ENCODE peak calls at places on chromosome 3, in seven cellular contexts. One of them, this sample, is unnamed.

GRCh38 chr3:194283218-194284006 is 67.7 kb downstream of the CPN2 start:
- DNase-seq in neuronal stem cell: no peak
- DNase-seq in K562: no peak
- DNase-seq in PC-3: no peak
- DNase-seq in GM23338: no peak
- DNase-seq in astrocyte: no peak
- DNase-seq in hepatocyte: no peak
- DNase-seq in this sample: no peak

GRCh38 chr3:128197855-128198254 is 44.6 kb downstream of the EEFSEC start:
- DNase-seq in neuronal stem cell: no peak
- DNase-seq in GM23338: no peak
- DNase-seq in astrocyte: no peak
- DNase-seq in hepatocyte: no peak
- DNase-seq in PC-3: no peak
- DNase-seq in K562: no peak
- DNase-seq in this sample: no peak

GRCh38 chr3:17412950-17413530 is 329.4 kb downstream of the TBC1D5 start:
- DNase-seq in astrocyte: peak
- DNase-seq in PC-3: peak
- DNase-seq in GM23338: peak
- DNase-seq in neuronal stem cell: peak
- DNase-seq in K562: peak
- DNase-seq in hepatocyte: peak
- DNase-seq in this sample: peak

GRCh38 chr3:191412764-191413163 is 48.2 kb upstream of the PYDC2 start:
- DNase-seq in GM23338: peak
- DNase-seq in K562: no peak
- DNase-seq in astrocyte: peak
- DNase-seq in neuronal stem cell: no peak
- DNase-seq in hepatocyte: peak
- DNase-seq in PC-3: peak
- DNase-seq in this sample: peak

GRCh38 chr3:32703491-32703968 is 18.5 kb downstream of the CNOT10 start:
- DNase-seq in hepatocyte: no peak
- DNase-seq in GM23338: no peak
- DNase-seq in PC-3: no peak
- DNase-seq in neuronal stem cell: no peak
- DNase-seq in K562: no peak
- DNase-seq in astrocyte: no peak
- DNase-seq in this sample: no peak

GRCh38 chr3:110327870-110328269 is 743.7 kb upstream of the NECTIN3 start:
- DNase-seq in GM23338: no peak
- DNase-seq in astrocyte: no peak
- DNase-seq in neuronal stem cell: no peak
- DNase-seq in PC-3: no peak
- DNase-seq in K562: no peak
- DNase-seq in hepatocyte: no peak
- DNase-seq in this sample: peak

GRCh38 chr3:105385179-105385578 is 18.5 kb downstream of the ALCAM start:
- DNase-seq in astrocyte: peak
- DNase-seq in K562: no peak
- DNase-seq in neuronal stem cell: no peak
- DNase-seq in PC-3: no peak
- DNase-seq in hepatocyte: no peak
- DNase-seq in GM23338: no peak
- DNase-seq in this sample: no peak

GRCh38 chr3:148178508-148178907 is 519.2 kb upstream of the AGTR1 start:
- DNase-seq in astrocyte: peak
- DNase-seq in PC-3: peak
- DNase-seq in K562: no peak
- DNase-seq in hepatocyte: no peak
- DNase-seq in GM23338: no peak
- DNase-seq in neuronal stem cell: no peak
- DNase-seq in this sample: peak

GRCh38 chr3:134601539-134602439 is 49.0 kb downstream of the KY start:
- DNase-seq in astrocyte: peak
- DNase-seq in K562: peak
- DNase-seq in GM23338: peak
- DNase-seq in PC-3: no peak
- DNase-seq in hepatocyte: peak
- DNase-seq in neuronal stem cell: peak
- DNase-seq in this sample: peak

GRCh38 chr3:177816667-177817208 is 619.5 kb upstream of the TBL1XR1 start:
- DNase-seq in neuronal stem cell: no peak
- DNase-seq in hepatocyte: no peak
- DNase-seq in K562: no peak
- DNase-seq in PC-3: peak
- DNase-seq in astrocyte: peak
- DNase-seq in GM23338: no peak
- DNase-seq in this sample: peak

GRCh38 chr3:31010491-31010890 is 116.0 kb upstream of the GADL1 start:
- DNase-seq in neuronal stem cell: no peak
- DNase-seq in PC-3: peak
- DNase-seq in hepatocyte: no peak
- DNase-seq in GM23338: no peak
- DNase-seq in K562: no peak
- DNase-seq in astrocyte: peak
- DNase-seq in this sample: peak

GRCh38 chr3:138732465-138732864 is 102.3 kb downstream of the PIK3CB start:
- DNase-seq in GM23338: no peak
- DNase-seq in PC-3: no peak
- DNase-seq in K562: no peak
- DNase-seq in astrocyte: no peak
- DNase-seq in hepatocyte: no peak
- DNase-seq in neuronal stem cell: no peak
- DNase-seq in this sample: no peak

GRCh38 chr3:184474907-184475306 is 86.7 kb upstream of the EPHB3 start:
- DNase-seq in neuronal stem cell: no peak
- DNase-seq in astrocyte: no peak
- DNase-seq in GM23338: no peak
- DNase-seq in hepatocyte: no peak
- DNase-seq in PC-3: no peak
- DNase-seq in K562: no peak
- DNase-seq in this sample: no peak

GRCh38 chr3:23960649-23961048 is 15.6 kb downstream of the NR1D2 start:
- DNase-seq in GM23338: no peak
- DNase-seq in K562: no peak
- DNase-seq in hepatocyte: no peak
- DNase-seq in astrocyte: no peak
- DNase-seq in PC-3: no peak
- DNase-seq in neuronal stem cell: no peak
- DNase-seq in this sample: no peak

GRCh38 chr3:191882289-191882688 is 421.3 kb downstream of the PYDC2 start:
- DNase-seq in hepatocyte: no peak
- DNase-seq in K562: no peak
- DNase-seq in neuronal stem cell: no peak
- DNase-seq in GM23338: peak
- DNase-seq in astrocyte: peak
- DNase-seq in PC-3: peak
- DNase-seq in this sample: no peak

GRCh38 chr3:69212411-69213160 is 90.2 kb upstream of the LMOD3 start:
- DNase-seq in astrocyte: peak
- DNase-seq in PC-3: peak
- DNase-seq in neuronal stem cell: no peak
- DNase-seq in K562: peak
- DNase-seq in hepatocyte: peak
- DNase-seq in GM23338: no peak
- DNase-seq in this sample: peak

GRCh38 chr3:40397912-40398311 is 10.9 kb downstream of the ENTPD3 start:
- DNase-seq in neuronal stem cell: no peak
- DNase-seq in K562: no peak
- DNase-seq in PC-3: no peak
- DNase-seq in astrocyte: no peak
- DNase-seq in hepatocyte: no peak
- DNase-seq in GM23338: no peak
- DNase-seq in this sample: no peak
- H2AFZ ChIP-seq in neuronal stem cell: no peak
- H2AFZ ChIP-seq in K562: no peak
- H2AFZ ChIP-seq in PC-3: no peak
- H2AFZ ChIP-seq in astrocyte: no peak
- H2AFZ ChIP-seq in hepatocyte: no peak
- H2AFZ ChIP-seq in GM23338: no peak
- H2AFZ ChIP-seq in this sample: no peak

GRCh38 chr3:12484198-12484982 is at the start of gene TSEN2:
- DNase-seq in K562: peak
- DNase-seq in GM23338: peak
- DNase-seq in hepatocyte: peak
- DNase-seq in astrocyte: peak
- DNase-seq in neuronal stem cell: peak
- DNase-seq in PC-3: peak
- DNase-seq in this sample: peak
- H2AFZ ChIP-seq in K562: peak
- H2AFZ ChIP-seq in GM23338: peak
- H2AFZ ChIP-seq in hepatocyte: peak
- H2AFZ ChIP-seq in astrocyte: peak
- H2AFZ ChIP-seq in neuronal stem cell: peak
- H2AFZ ChIP-seq in PC-3: peak
- H2AFZ ChIP-seq in this sample: peak

GRCh38 chr3:132286035-132286434 is 31.2 kb upstream of the ACP3 start:
- DNase-seq in hepatocyte: no peak
- DNase-seq in astrocyte: no peak
- DNase-seq in neuronal stem cell: no peak
- DNase-seq in K562: no peak
- DNase-seq in GM23338: no peak
- DNase-seq in PC-3: no peak
- DNase-seq in this sample: no peak
- H2AFZ ChIP-seq in hepatocyte: no peak
- H2AFZ ChIP-seq in astrocyte: no peak
- H2AFZ ChIP-seq in neuronal stem cell: no peak
- H2AFZ ChIP-seq in K562: no peak
- H2AFZ ChIP-seq in GM23338: no peak
- H2AFZ ChIP-seq in PC-3: no peak
- H2AFZ ChIP-seq in this sample: no peak

GRCh38 chr3:124246949-124247348 is 255.0 kb upstream of the ROPN1 start:
- DNase-seq in astrocyte: peak
- DNase-seq in K562: peak
- DNase-seq in neuronal stem cell: no peak
- DNase-seq in PC-3: peak
- DNase-seq in hepatocyte: peak
- DNase-seq in GM23338: peak
- DNase-seq in this sample: peak

GRCh38 chr3:124248471-124249028 is 256.6 kb upstream of the ROPN1 start:
- DNase-seq in neuronal stem cell: no peak
- DNase-seq in hepatocyte: peak
- DNase-seq in PC-3: peak
- DNase-seq in K562: peak
- DNase-seq in astrocyte: peak
- DNase-seq in GM23338: no peak
- DNase-seq in this sample: peak

GRCh38 chr3:124246366-124246765 is 254.4 kb upstream of the ROPN1 start:
- DNase-seq in neuronal stem cell: no peak
- DNase-seq in GM23338: no peak
- DNase-seq in PC-3: no peak
- DNase-seq in hepatocyte: no peak
- DNase-seq in K562: no peak
- DNase-seq in astrocyte: peak
- DNase-seq in this sample: no peak

DNA sequence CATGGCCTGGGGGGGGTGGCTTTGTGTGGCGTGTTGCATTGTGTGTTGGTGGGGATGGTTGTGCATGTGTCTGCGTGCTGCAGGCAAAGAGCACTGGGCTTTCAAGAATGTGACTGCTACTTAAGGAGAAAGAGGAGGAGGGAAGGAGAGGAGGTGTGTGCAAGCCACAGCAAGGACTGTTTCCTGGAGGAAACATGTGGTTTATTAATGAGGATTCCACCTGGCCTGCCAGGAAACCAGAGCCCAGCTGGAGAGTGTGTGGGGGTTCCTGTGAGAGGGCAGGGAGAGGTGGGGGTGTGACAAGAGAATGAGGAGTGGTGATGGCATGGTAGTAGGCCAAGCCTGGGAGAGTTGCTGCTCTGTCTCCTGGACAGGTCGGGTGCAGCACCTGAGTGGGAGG is 258.1 kb upstream of the ROPN1 start:
- DNase-seq in K562: no peak
- DNase-seq in neuronal stem cell: no peak
- DNase-seq in PC-3: no peak
- DNase-seq in astrocyte: peak
- DNase-seq in hepatocyte: no peak
- DNase-seq in GM23338: no peak
- DNase-seq in this sample: peak
- H2AFZ ChIP-seq in K562: no peak
- H2AFZ ChIP-seq in neuronal stem cell: no peak
- H2AFZ ChIP-seq in PC-3: no peak
- H2AFZ ChIP-seq in astrocyte: no peak
- H2AFZ ChIP-seq in hepatocyte: no peak
- H2AFZ ChIP-seq in GM23338: no peak
- H2AFZ ChIP-seq in this sample: no peak

DNA sequence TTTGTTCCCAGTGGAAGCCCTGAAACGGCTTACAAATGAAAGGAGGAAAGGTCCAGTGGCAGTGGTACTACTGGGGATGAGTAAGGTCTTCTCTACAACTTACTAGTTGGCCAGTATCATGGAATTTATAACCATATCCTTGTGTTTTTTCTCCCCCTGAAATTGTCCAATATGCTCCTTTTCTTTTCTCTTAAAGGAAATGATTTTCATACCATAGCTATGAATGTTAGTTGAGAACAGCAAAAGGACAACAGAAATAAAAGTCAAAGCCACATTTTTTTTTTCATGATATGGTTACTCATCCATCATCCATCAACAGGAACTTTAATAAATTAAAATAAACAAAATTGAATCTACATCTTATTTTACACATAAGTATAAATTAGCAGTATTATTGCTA is 450.4 kb downstream of the MFSD1 start:
- DNase-seq in hepatocyte: no peak
- DNase-seq in GM23338: no peak
- DNase-seq in PC-3: peak
- DNase-seq in K562: no peak
- DNase-seq in neuronal stem cell: no peak
- DNase-seq in astrocyte: peak
- DNase-seq in this sample: peak
- H2AFZ ChIP-seq in hepatocyte: no peak
- H2AFZ ChIP-seq in GM23338: no peak
- H2AFZ ChIP-seq in PC-3: no peak
- H2AFZ ChIP-seq in K562: no peak
- H2AFZ ChIP-seq in neuronal stem cell: no peak
- H2AFZ ChIP-seq in astrocyte: no peak
- H2AFZ ChIP-seq in this sample: peak

This sample was measured in endothelial cell of umbilical vein.